ENCODE peak calls at places on chromosomes 2 and 18, in four cellular contexts. W is activated CD8-positive, alpha-beta T cell treated with anti-CD3 and anti-CD28 coated beads, Interleukin-2, amount 10 ng/mL, durations not matched to agents 7 days and 5 days; I is body of pancreas; E is central memory CD8-positive, alpha-beta T cell. G is an unnamed sample.

GRCh38 chr18:62369129-62369644 is 44.1 kb downstream of the TNFRSF11A start:
- ATAC-seq in W (no peak), I (no peak), E (no peak), G (no peak)

GRCh38 chr2:165795011-165795410 is 964 bp upstream of the GALNT3 start:
- ATAC-seq in W (no peak), I (peak; percentile 34), E (no peak), G (no peak)

GRCh38 chr18:57802166-57802868 is 798 bp downstream of the ATP8B1 start:
- ATAC-seq in W (peak; percentile 45), I (peak; percentile 0), E (no peak), G (peak; percentile 49)

GRCh38 chr2:204124140-204124750 is 187.7 kb downstream of the ICOS start:
- ATAC-seq in W (no peak), I (no peak), E (no peak), G (no peak)

GRCh38 chr18:59881728-59882685 is 17.8 kb upstream of the PMAIP1 start:
- ATAC-seq in W (peak; percentile 85), I (peak; percentile 21), E (no peak), G (peak; percentile 72)

GRCh38 chr2:46239175-46239846 is 57.9 kb upstream of the EPAS1 start:
- ATAC-seq in W (peak; percentile 31), I (no peak), E (no peak), G (no peak)

GRCh38 chr18:59898609-59899297 is 1.0 kb upstream of the PMAIP1 start:
- ATAC-seq in W (no peak), I (no peak), E (no peak), G (peak; percentile 25)

GRCh38 chr2:88199912-88200682 is 30.0 kb downstream of the THNSL2 start:
- ATAC-seq in W (no peak), I (no peak), E (peak; percentile 32), G (peak; percentile 62)

GRCh38 chr2:152065945-152066344 is 32.9 kb downstream of the CACNB4 start:
- ATAC-seq in W (no peak), I (no peak), E (no peak), G (no peak)

GRCh38 chr2:58871469-58872142 is 630.5 kb upstream of the FANCL start:
- ATAC-seq in W (no peak), I (no peak), E (no peak), G (peak; percentile 75)

GRCh38 chr2:120834206-120834605 is 98.5 kb downstream of the GLI2 start:
- ATAC-seq in W (no peak), I (no peak), E (no peak), G (no peak)

G was measured in stimulated activated memory B cell treated with anti-CD40 and anti-IgM and Interleukin-4, amounts not matched to agents 10 μg/mL and 1 μg/mL and 100 μg/mL, for 72 hours.